ENCODE peak calls at places on chromosomes 1 and 21, in ten cellular contexts. One of them, this sample, is unnamed.

GRCh38 chr1:62336638-62337534 is 17.7 kb upstream of the KANK4 start:
- DNase-seq in GM20000: no peak
- DNase-seq in Ammon's horn: no peak
- DNase-seq in Kasumi-1: no peak
- DNase-seq in neural progenitor cell: peak; percentile 20
- DNase-seq in stimulated activated CD4-positive, alpha-beta T cell treated with anti-CD3 and anti-CD28 coated beads, Interleukin-4, amount 100 ng/mL, for 24 hours: no peak
- DNase-seq in T-cell: no peak
- DNase-seq in HTR-8/SVneo: no peak
- DNase-seq in NT2/D1: no peak
- DNase-seq in G401: no peak
- DNase-seq in this sample: no peak

GRCh38 chr21:35529141-35529863 is 480.2 kb upstream of the RUNX1 start:
- DNase-seq in GM20000: peak; percentile 53
- DNase-seq in Ammon's horn: peak; percentile 32
- DNase-seq in Kasumi-1: peak; percentile 16
- DNase-seq in neural progenitor cell: no peak
- DNase-seq in stimulated activated CD4-positive, alpha-beta T cell treated with anti-CD3 and anti-CD28 coated beads, Interleukin-4, amount 100 ng/mL, for 24 hours: no peak
- DNase-seq in T-cell: no peak
- DNase-seq in HTR-8/SVneo: no peak
- DNase-seq in NT2/D1: no peak
- DNase-seq in G401: no peak
- DNase-seq in this sample: peak; percentile 27

GRCh38 chr1:3890389-3891328 is 9.4 kb downstream of the C1orf174 start:
- DNase-seq in GM20000: peak; percentile 40
- DNase-seq in Ammon's horn: no peak
- DNase-seq in Kasumi-1: peak; percentile 91
- DNase-seq in neural progenitor cell: no peak
- DNase-seq in stimulated activated CD4-positive, alpha-beta T cell treated with anti-CD3 and anti-CD28 coated beads, Interleukin-4, amount 100 ng/mL, for 24 hours: peak; percentile 28
- DNase-seq in T-cell: peak; percentile 17
- DNase-seq in HTR-8/SVneo: no peak
- DNase-seq in NT2/D1: no peak
- DNase-seq in G401: no peak
- DNase-seq in this sample: no peak

GRCh38 chr1:91511386-91511785 is 10.7 kb downstream of the CDC7 start:
- DNase-seq in GM20000: no peak
- DNase-seq in Ammon's horn: peak; percentile 34
- DNase-seq in Kasumi-1: peak; percentile 58
- DNase-seq in neural progenitor cell: peak; percentile 54
- DNase-seq in stimulated activated CD4-positive, alpha-beta T cell treated with anti-CD3 and anti-CD28 coated beads, Interleukin-4, amount 100 ng/mL, for 24 hours: no peak
- DNase-seq in T-cell: no peak
- DNase-seq in HTR-8/SVneo: no peak
- DNase-seq in NT2/D1: no peak
- DNase-seq in G401: peak; percentile 42
- DNase-seq in this sample: no peak

GRCh38 chr1:156508205-156508954 is 7.8 kb upstream of the MEF2D start:
- DNase-seq in GM20000: peak; percentile 65
- DNase-seq in Ammon's horn: no peak
- DNase-seq in Kasumi-1: no peak
- DNase-seq in neural progenitor cell: no peak
- DNase-seq in stimulated activated CD4-positive, alpha-beta T cell treated with anti-CD3 and anti-CD28 coated beads, Interleukin-4, amount 100 ng/mL, for 24 hours: no peak
- DNase-seq in T-cell: no peak
- DNase-seq in HTR-8/SVneo: no peak
- DNase-seq in NT2/D1: no peak
- DNase-seq in G401: no peak
- DNase-seq in this sample: no peak

GRCh38 chr1:59879556-59879955 is 47.0 kb downstream of the CYP2J2 start:
- DNase-seq in GM20000: peak; percentile 13
- DNase-seq in Ammon's horn: peak; percentile 82
- DNase-seq in Kasumi-1: no peak
- DNase-seq in neural progenitor cell: peak; percentile 85
- DNase-seq in stimulated activated CD4-positive, alpha-beta T cell treated with anti-CD3 and anti-CD28 coated beads, Interleukin-4, amount 100 ng/mL, for 24 hours: peak; percentile 39
- DNase-seq in T-cell: no peak
- DNase-seq in HTR-8/SVneo: peak; percentile 17
- DNase-seq in NT2/D1: peak; percentile 87
- DNase-seq in G401: peak; percentile 31
- DNase-seq in this sample: no peak

GRCh38 chr1:159067699-159068621 is 8.6 kb downstream of the AIM2 start:
- DNase-seq in GM20000: peak; percentile 46
- DNase-seq in Ammon's horn: peak; percentile 43
- DNase-seq in Kasumi-1: peak; percentile 91
- DNase-seq in neural progenitor cell: no peak
- DNase-seq in stimulated activated CD4-positive, alpha-beta T cell treated with anti-CD3 and anti-CD28 coated beads, Interleukin-4, amount 100 ng/mL, for 24 hours: no peak
- DNase-seq in T-cell: no peak
- DNase-seq in HTR-8/SVneo: no peak
- DNase-seq in NT2/D1: no peak
- DNase-seq in G401: no peak
- DNase-seq in this sample: peak; percentile 69

GRCh38 chr1:101452825-101453224 is 216.0 kb downstream of the S1PR1 start:
- DNase-seq in GM20000: no peak
- DNase-seq in Ammon's horn: no peak
- DNase-seq in Kasumi-1: no peak
- DNase-seq in neural progenitor cell: no peak
- DNase-seq in stimulated activated CD4-positive, alpha-beta T cell treated with anti-CD3 and anti-CD28 coated beads, Interleukin-4, amount 100 ng/mL, for 24 hours: no peak
- DNase-seq in T-cell: no peak
- DNase-seq in HTR-8/SVneo: no peak
- DNase-seq in NT2/D1: no peak
- DNase-seq in G401: no peak
- DNase-seq in this sample: no peak

GRCh38 chr21:20999567-21000169 is 1.5 kb downstream of the NCAM2 start:
- DNase-seq in GM20000: peak; percentile 56
- DNase-seq in Ammon's horn: peak; percentile 83
- DNase-seq in Kasumi-1: peak; percentile 83
- DNase-seq in neural progenitor cell: peak; percentile 57
- DNase-seq in stimulated activated CD4-positive, alpha-beta T cell treated with anti-CD3 and anti-CD28 coated beads, Interleukin-4, amount 100 ng/mL, for 24 hours: peak; percentile 14
- DNase-seq in T-cell: no peak
- DNase-seq in HTR-8/SVneo: peak; percentile 35
- DNase-seq in NT2/D1: no peak
- DNase-seq in G401: peak; percentile 35
- DNase-seq in this sample: peak; percentile 14

GRCh38 chr1:238492271-238492670 is 601.5 kb upstream of the ZP4 start:
- DNase-seq in GM20000: no peak
- DNase-seq in Ammon's horn: no peak
- DNase-seq in Kasumi-1: no peak
- DNase-seq in neural progenitor cell: no peak
- DNase-seq in stimulated activated CD4-positive, alpha-beta T cell treated with anti-CD3 and anti-CD28 coated beads, Interleukin-4, amount 100 ng/mL, for 24 hours: no peak
- DNase-seq in T-cell: no peak
- DNase-seq in HTR-8/SVneo: no peak
- DNase-seq in NT2/D1: no peak
- DNase-seq in G401: no peak
- DNase-seq in this sample: no peak

GRCh38 chr21:36584980-36585940 is 105.3 kb upstream of the CLDN14 start:
- DNase-seq in GM20000: no peak
- DNase-seq in Ammon's horn: no peak
- DNase-seq in Kasumi-1: peak; percentile 52
- DNase-seq in neural progenitor cell: no peak
- DNase-seq in stimulated activated CD4-positive, alpha-beta T cell treated with anti-CD3 and anti-CD28 coated beads, Interleukin-4, amount 100 ng/mL, for 24 hours: no peak
- DNase-seq in T-cell: no peak
- DNase-seq in HTR-8/SVneo: no peak
- DNase-seq in NT2/D1: no peak
- DNase-seq in G401: no peak
- DNase-seq in this sample: no peak

GRCh38 chr1:25432749-25433388 is 2.2 kb downstream of the MACO1 start:
- DNase-seq in GM20000: no peak
- DNase-seq in Ammon's horn: no peak
- DNase-seq in Kasumi-1: no peak
- DNase-seq in neural progenitor cell: no peak
- DNase-seq in stimulated activated CD4-positive, alpha-beta T cell treated with anti-CD3 and anti-CD28 coated beads, Interleukin-4, amount 100 ng/mL, for 24 hours: no peak
- DNase-seq in T-cell: no peak
- DNase-seq in HTR-8/SVneo: no peak
- DNase-seq in NT2/D1: no peak
- DNase-seq in G401: peak; percentile 36
- DNase-seq in this sample: no peak

GRCh38 chr1:61337981-61338848 is 255.9 kb downstream of the NFIA start:
- DNase-seq in GM20000: no peak
- DNase-seq in Ammon's horn: peak; percentile 95
- DNase-seq in Kasumi-1: peak; percentile 7
- DNase-seq in neural progenitor cell: peak; percentile 73
- DNase-seq in stimulated activated CD4-positive, alpha-beta T cell treated with anti-CD3 and anti-CD28 coated beads, Interleukin-4, amount 100 ng/mL, for 24 hours: no peak
- DNase-seq in T-cell: no peak
- DNase-seq in HTR-8/SVneo: peak; percentile 74
- DNase-seq in NT2/D1: peak; percentile 63
- DNase-seq in G401: peak; percentile 94
- DNase-seq in this sample: no peak

GRCh38 chr1:212458817-212459216 is 26.1 kb downstream of the NENF start:
- DNase-seq in GM20000: no peak
- DNase-seq in Ammon's horn: no peak
- DNase-seq in Kasumi-1: no peak
- DNase-seq in neural progenitor cell: no peak
- DNase-seq in stimulated activated CD4-positive, alpha-beta T cell treated with anti-CD3 and anti-CD28 coated beads, Interleukin-4, amount 100 ng/mL, for 24 hours: no peak
- DNase-seq in T-cell: no peak
- DNase-seq in HTR-8/SVneo: no peak
- DNase-seq in NT2/D1: no peak
- DNase-seq in G401: no peak
- DNase-seq in this sample: peak; percentile 36